ENCODE peak calls at places on chromosomes 5 and 9, in eight cellular contexts. One of them, this sample, is unnamed.

GRCh38 chr9:88535226-88535931 is 401 bp downstream of the NXNL2 start:
- DNase-seq in left ventricle myocardium inferior: no peak
- DNase-seq in stimulated activated CD4-positive, alpha-beta T cell treated with anti-CD3 and anti-CD28 coated beads, Interleukin-15, amount 100 ng/mL, for 1 hour: no peak
- DNase-seq in anterior cingulate cortex: no peak
- DNase-seq in T-helper 2 cell: peak; percentile 23
- DNase-seq in amniotic stem cell: no peak
- DNase-seq in activated CD4-positive, CD25-positive, alpha-beta regulatory T cell: no peak
- DNase-seq in skeletal muscle cell: no peak
- DNase-seq in this sample: no peak

GRCh38 chr5:33649801-33650482 is 209.2 kb downstream of the TARS1 start:
- DNase-seq in left ventricle myocardium inferior: no peak
- DNase-seq in stimulated activated CD4-positive, alpha-beta T cell treated with anti-CD3 and anti-CD28 coated beads, Interleukin-15, amount 100 ng/mL, for 1 hour: no peak
- DNase-seq in anterior cingulate cortex: no peak
- DNase-seq in T-helper 2 cell: no peak
- DNase-seq in amniotic stem cell: peak; percentile 67
- DNase-seq in activated CD4-positive, CD25-positive, alpha-beta regulatory T cell: no peak
- DNase-seq in skeletal muscle cell: peak; percentile 66
- DNase-seq in this sample: no peak

GRCh38 chr5:126909856-126910255 is 120.5 kb downstream of the MARCHF3 start:
- DNase-seq in left ventricle myocardium inferior: no peak
- DNase-seq in stimulated activated CD4-positive, alpha-beta T cell treated with anti-CD3 and anti-CD28 coated beads, Interleukin-15, amount 100 ng/mL, for 1 hour: no peak
- DNase-seq in anterior cingulate cortex: no peak
- DNase-seq in T-helper 2 cell: no peak
- DNase-seq in amniotic stem cell: no peak
- DNase-seq in activated CD4-positive, CD25-positive, alpha-beta regulatory T cell: no peak
- DNase-seq in skeletal muscle cell: no peak
- DNase-seq in this sample: no peak

GRCh38 chr5:98402130-98402529 is 371.3 kb upstream of the RGMB start:
- DNase-seq in left ventricle myocardium inferior: no peak
- DNase-seq in stimulated activated CD4-positive, alpha-beta T cell treated with anti-CD3 and anti-CD28 coated beads, Interleukin-15, amount 100 ng/mL, for 1 hour: no peak
- DNase-seq in anterior cingulate cortex: no peak
- DNase-seq in T-helper 2 cell: no peak
- DNase-seq in amniotic stem cell: no peak
- DNase-seq in activated CD4-positive, CD25-positive, alpha-beta regulatory T cell: no peak
- DNase-seq in skeletal muscle cell: no peak
- DNase-seq in this sample: no peak

GRCh38 chr5:76849767-76850291 is at the start of gene S100Z:
- DNase-seq in left ventricle myocardium inferior: no peak
- DNase-seq in stimulated activated CD4-positive, alpha-beta T cell treated with anti-CD3 and anti-CD28 coated beads, Interleukin-15, amount 100 ng/mL, for 1 hour: no peak
- DNase-seq in anterior cingulate cortex: no peak
- DNase-seq in T-helper 2 cell: peak; percentile 93
- DNase-seq in amniotic stem cell: no peak
- DNase-seq in activated CD4-positive, CD25-positive, alpha-beta regulatory T cell: peak; percentile 8
- DNase-seq in skeletal muscle cell: no peak
- DNase-seq in this sample: no peak

GRCh38 chr5:35899805-35900204 is 38.6 kb downstream of the CAPSL start:
- DNase-seq in left ventricle myocardium inferior: no peak
- DNase-seq in stimulated activated CD4-positive, alpha-beta T cell treated with anti-CD3 and anti-CD28 coated beads, Interleukin-15, amount 100 ng/mL, for 1 hour: no peak
- DNase-seq in anterior cingulate cortex: no peak
- DNase-seq in T-helper 2 cell: peak; percentile 84
- DNase-seq in amniotic stem cell: no peak
- DNase-seq in activated CD4-positive, CD25-positive, alpha-beta regulatory T cell: no peak
- DNase-seq in skeletal muscle cell: no peak
- DNase-seq in this sample: no peak

GRCh38 chr5:132410451-132411381 is 41.2 kb downstream of the SLC22A5 start:
- DNase-seq in left ventricle myocardium inferior: peak; percentile 87
- DNase-seq in stimulated activated CD4-positive, alpha-beta T cell treated with anti-CD3 and anti-CD28 coated beads, Interleukin-15, amount 100 ng/mL, for 1 hour: peak; percentile 64
- DNase-seq in anterior cingulate cortex: peak; percentile 49
- DNase-seq in T-helper 2 cell: peak; percentile 90
- DNase-seq in amniotic stem cell: peak; percentile 26
- DNase-seq in activated CD4-positive, CD25-positive, alpha-beta regulatory T cell: peak; percentile 71
- DNase-seq in skeletal muscle cell: no peak
- DNase-seq in this sample: peak; percentile 77

GRCh38 chr5:61162832-61163567 is 732 bp upstream of the SMIM15 start:
- DNase-seq in left ventricle myocardium inferior: no peak
- DNase-seq in stimulated activated CD4-positive, alpha-beta T cell treated with anti-CD3 and anti-CD28 coated beads, Interleukin-15, amount 100 ng/mL, for 1 hour: no peak
- DNase-seq in anterior cingulate cortex: no peak
- DNase-seq in T-helper 2 cell: peak; percentile 16
- DNase-seq in amniotic stem cell: no peak
- DNase-seq in activated CD4-positive, CD25-positive, alpha-beta regulatory T cell: no peak
- DNase-seq in skeletal muscle cell: no peak
- DNase-seq in this sample: no peak

GRCh38 chr5:135308245-135308644 is 90.8 kb downstream of the MACROH2A1 start:
- DNase-seq in left ventricle myocardium inferior: no peak
- DNase-seq in stimulated activated CD4-positive, alpha-beta T cell treated with anti-CD3 and anti-CD28 coated beads, Interleukin-15, amount 100 ng/mL, for 1 hour: no peak
- DNase-seq in anterior cingulate cortex: no peak
- DNase-seq in T-helper 2 cell: no peak
- DNase-seq in amniotic stem cell: peak; percentile 14
- DNase-seq in activated CD4-positive, CD25-positive, alpha-beta regulatory T cell: no peak
- DNase-seq in skeletal muscle cell: no peak
- DNase-seq in this sample: no peak

GRCh38 chr5:93221-93980 is 1.4 kb downstream of the PLEKHG4B start:
- DNase-seq in left ventricle myocardium inferior: no peak
- DNase-seq in stimulated activated CD4-positive, alpha-beta T cell treated with anti-CD3 and anti-CD28 coated beads, Interleukin-15, amount 100 ng/mL, for 1 hour: no peak
- DNase-seq in anterior cingulate cortex: no peak
- DNase-seq in T-helper 2 cell: no peak
- DNase-seq in amniotic stem cell: no peak
- DNase-seq in activated CD4-positive, CD25-positive, alpha-beta regulatory T cell: no peak
- DNase-seq in skeletal muscle cell: no peak
- DNase-seq in this sample: no peak

GRCh38 chr9:76846307-76846706 is 59.6 kb downstream of the PRUNE2 start:
- DNase-seq in left ventricle myocardium inferior: no peak
- DNase-seq in stimulated activated CD4-positive, alpha-beta T cell treated with anti-CD3 and anti-CD28 coated beads, Interleukin-15, amount 100 ng/mL, for 1 hour: no peak
- DNase-seq in anterior cingulate cortex: no peak
- DNase-seq in T-helper 2 cell: no peak
- DNase-seq in amniotic stem cell: no peak
- DNase-seq in activated CD4-positive, CD25-positive, alpha-beta regulatory T cell: no peak
- DNase-seq in skeletal muscle cell: no peak
- DNase-seq in this sample: no peak

GRCh38 chr9:82488319-82488701 is 499.7 kb downstream of the SPATA31D1 start:
- DNase-seq in left ventricle myocardium inferior: no peak
- DNase-seq in stimulated activated CD4-positive, alpha-beta T cell treated with anti-CD3 and anti-CD28 coated beads, Interleukin-15, amount 100 ng/mL, for 1 hour: no peak
- DNase-seq in anterior cingulate cortex: no peak
- DNase-seq in T-helper 2 cell: no peak
- DNase-seq in amniotic stem cell: no peak
- DNase-seq in activated CD4-positive, CD25-positive, alpha-beta regulatory T cell: no peak
- DNase-seq in skeletal muscle cell: no peak
- DNase-seq in this sample: no peak

GRCh38 chr9:131274674-131275331 is 1.5 kb downstream of the FAM78A start:
- DNase-seq in left ventricle myocardium inferior: peak; percentile 71
- DNase-seq in stimulated activated CD4-positive, alpha-beta T cell treated with anti-CD3 and anti-CD28 coated beads, Interleukin-15, amount 100 ng/mL, for 1 hour: no peak
- DNase-seq in anterior cingulate cortex: no peak
- DNase-seq in T-helper 2 cell: peak; percentile 48
- DNase-seq in amniotic stem cell: no peak
- DNase-seq in activated CD4-positive, CD25-positive, alpha-beta regulatory T cell: no peak
- DNase-seq in skeletal muscle cell: no peak
- DNase-seq in this sample: no peak

GRCh38 chr9:134630393-134630790 is 11.2 kb upstream of the COL5A1 start:
- DNase-seq in left ventricle myocardium inferior: peak; percentile 11
- DNase-seq in stimulated activated CD4-positive, alpha-beta T cell treated with anti-CD3 and anti-CD28 coated beads, Interleukin-15, amount 100 ng/mL, for 1 hour: no peak
- DNase-seq in anterior cingulate cortex: no peak
- DNase-seq in T-helper 2 cell: no peak
- DNase-seq in amniotic stem cell: no peak
- DNase-seq in activated CD4-positive, CD25-positive, alpha-beta regulatory T cell: no peak
- DNase-seq in skeletal muscle cell: no peak
- DNase-seq in this sample: no peak

GRCh38 chr5:73654171-73654811 is 28.3 kb downstream of the ARHGEF28 start:
- DNase-seq in left ventricle myocardium inferior: no peak
- DNase-seq in stimulated activated CD4-positive, alpha-beta T cell treated with anti-CD3 and anti-CD28 coated beads, Interleukin-15, amount 100 ng/mL, for 1 hour: no peak
- DNase-seq in anterior cingulate cortex: no peak
- DNase-seq in T-helper 2 cell: no peak
- DNase-seq in amniotic stem cell: no peak
- DNase-seq in activated CD4-positive, CD25-positive, alpha-beta regulatory T cell: no peak
- DNase-seq in skeletal muscle cell: no peak
- DNase-seq in this sample: no peak

GRCh38 chr9:37209431-37210386 is 89.3 kb downstream of the ZCCHC7 start:
- DNase-seq in left ventricle myocardium inferior: no peak
- DNase-seq in stimulated activated CD4-positive, alpha-beta T cell treated with anti-CD3 and anti-CD28 coated beads, Interleukin-15, amount 100 ng/mL, for 1 hour: no peak
- DNase-seq in anterior cingulate cortex: no peak
- DNase-seq in T-helper 2 cell: peak; percentile 22
- DNase-seq in amniotic stem cell: no peak
- DNase-seq in activated CD4-positive, CD25-positive, alpha-beta regulatory T cell: no peak
- DNase-seq in skeletal muscle cell: no peak
- DNase-seq in this sample: no peak

GRCh38 chr5:125551246-125551645 is 804.8 kb upstream of the ZNF608 start:
- DNase-seq in left ventricle myocardium inferior: no peak
- DNase-seq in stimulated activated CD4-positive, alpha-beta T cell treated with anti-CD3 and anti-CD28 coated beads, Interleukin-15, amount 100 ng/mL, for 1 hour: no peak
- DNase-seq in anterior cingulate cortex: no peak
- DNase-seq in T-helper 2 cell: no peak
- DNase-seq in amniotic stem cell: no peak
- DNase-seq in activated CD4-positive, CD25-positive, alpha-beta regulatory T cell: no peak
- DNase-seq in skeletal muscle cell: no peak
- DNase-seq in this sample: no peak

GRCh38 chr5:121915765-121916164 is 46.0 kb upstream of the SRFBP1 start:
- DNase-seq in left ventricle myocardium inferior: no peak
- DNase-seq in stimulated activated CD4-positive, alpha-beta T cell treated with anti-CD3 and anti-CD28 coated beads, Interleukin-15, amount 100 ng/mL, for 1 hour: no peak
- DNase-seq in anterior cingulate cortex: no peak
- DNase-seq in T-helper 2 cell: no peak
- DNase-seq in amniotic stem cell: no peak
- DNase-seq in activated CD4-positive, CD25-positive, alpha-beta regulatory T cell: no peak
- DNase-seq in skeletal muscle cell: no peak
- DNase-seq in this sample: no peak

GRCh38 chr9:112002847-112003457 is 106.3 kb downstream of the UGCG start:
- DNase-seq in left ventricle myocardium inferior: no peak
- DNase-seq in stimulated activated CD4-positive, alpha-beta T cell treated with anti-CD3 and anti-CD28 coated beads, Interleukin-15, amount 100 ng/mL, for 1 hour: no peak
- DNase-seq in anterior cingulate cortex: no peak
- DNase-seq in T-helper 2 cell: no peak
- DNase-seq in amniotic stem cell: no peak
- DNase-seq in activated CD4-positive, CD25-positive, alpha-beta regulatory T cell: no peak
- DNase-seq in skeletal muscle cell: no peak
- DNase-seq in this sample: no peak

GRCh38 chr5:156934450-156935211 is 28.4 kb downstream of the TIMD4 start:
- DNase-seq in left ventricle myocardium inferior: no peak
- DNase-seq in stimulated activated CD4-positive, alpha-beta T cell treated with anti-CD3 and anti-CD28 coated beads, Interleukin-15, amount 100 ng/mL, for 1 hour: no peak
- DNase-seq in anterior cingulate cortex: no peak
- DNase-seq in T-helper 2 cell: peak; percentile 73
- DNase-seq in amniotic stem cell: no peak
- DNase-seq in activated CD4-positive, CD25-positive, alpha-beta regulatory T cell: peak; percentile 31
- DNase-seq in skeletal muscle cell: no peak
- DNase-seq in this sample: peak; percentile 34

GRCh38 chr5:67998709-67999251 is 216.8 kb upstream of the PIK3R1 start:
- DNase-seq in left ventricle myocardium inferior: peak; percentile 42
- DNase-seq in stimulated activated CD4-positive, alpha-beta T cell treated with anti-CD3 and anti-CD28 coated beads, Interleukin-15, amount 100 ng/mL, for 1 hour: no peak
- DNase-seq in anterior cingulate cortex: no peak
- DNase-seq in T-helper 2 cell: no peak
- DNase-seq in amniotic stem cell: no peak
- DNase-seq in activated CD4-positive, CD25-positive, alpha-beta regulatory T cell: no peak
- DNase-seq in skeletal muscle cell: no peak
- DNase-seq in this sample: no peak

GRCh38 chr9:98083059-98083458 is 26.5 kb downstream of the NANS start:
- DNase-seq in left ventricle myocardium inferior: no peak
- DNase-seq in stimulated activated CD4-positive, alpha-beta T cell treated with anti-CD3 and anti-CD28 coated beads, Interleukin-15, amount 100 ng/mL, for 1 hour: no peak
- DNase-seq in anterior cingulate cortex: no peak
- DNase-seq in T-helper 2 cell: no peak
- DNase-seq in amniotic stem cell: no peak
- DNase-seq in activated CD4-positive, CD25-positive, alpha-beta regulatory T cell: no peak
- DNase-seq in skeletal muscle cell: no peak
- DNase-seq in this sample: no peak

GRCh38 chr9:70510157-70510770 is 95.8 kb upstream of the KLF9 start:
- DNase-seq in left ventricle myocardium inferior: peak; percentile 30
- DNase-seq in stimulated activated CD4-positive, alpha-beta T cell treated with anti-CD3 and anti-CD28 coated beads, Interleukin-15, amount 100 ng/mL, for 1 hour: no peak
- DNase-seq in anterior cingulate cortex: no peak
- DNase-seq in T-helper 2 cell: peak; percentile 30
- DNase-seq in amniotic stem cell: no peak
- DNase-seq in activated CD4-positive, CD25-positive, alpha-beta regulatory T cell: no peak
- DNase-seq in skeletal muscle cell: no peak
- DNase-seq in this sample: no peak

GRCh38 chr5:174045470-174046025 is at the start of gene NSG2:
- DNase-seq in left ventricle myocardium inferior: peak; percentile 79
- DNase-seq in stimulated activated CD4-positive, alpha-beta T cell treated with anti-CD3 and anti-CD28 coated beads, Interleukin-15, amount 100 ng/mL, for 1 hour: no peak
- DNase-seq in anterior cingulate cortex: peak; percentile 81
- DNase-seq in T-helper 2 cell: peak; percentile 69
- DNase-seq in amniotic stem cell: peak; percentile 16
- DNase-seq in activated CD4-positive, CD25-positive, alpha-beta regulatory T cell: no peak
- DNase-seq in skeletal muscle cell: peak; percentile 54
- DNase-seq in this sample: no peak

GRCh38 chr5:17441351-17441750 is 56.7 kb upstream of the TAF11L2 start:
- DNase-seq in left ventricle myocardium inferior: no peak
- DNase-seq in stimulated activated CD4-positive, alpha-beta T cell treated with anti-CD3 and anti-CD28 coated beads, Interleukin-15, amount 100 ng/mL, for 1 hour: no peak
- DNase-seq in anterior cingulate cortex: no peak
- DNase-seq in T-helper 2 cell: no peak
- DNase-seq in amniotic stem cell: peak; percentile 82
- DNase-seq in activated CD4-positive, CD25-positive, alpha-beta regulatory T cell: no peak
- DNase-seq in skeletal muscle cell: peak; percentile 77
- DNase-seq in this sample: no peak

GRCh38 chr5:180119886-180120220 is 48.3 kb upstream of the RNF130 start:
- DNase-seq in left ventricle myocardium inferior: no peak
- DNase-seq in stimulated activated CD4-positive, alpha-beta T cell treated with anti-CD3 and anti-CD28 coated beads, Interleukin-15, amount 100 ng/mL, for 1 hour: no peak
- DNase-seq in anterior cingulate cortex: no peak
- DNase-seq in T-helper 2 cell: no peak
- DNase-seq in amniotic stem cell: no peak
- DNase-seq in activated CD4-positive, CD25-positive, alpha-beta regulatory T cell: no peak
- DNase-seq in skeletal muscle cell: no peak
- DNase-seq in this sample: no peak

GRCh38 chr9:115369322-115369957 is 251.5 kb upstream of the TNC start:
- DNase-seq in left ventricle myocardium inferior: peak; percentile 23
- DNase-seq in stimulated activated CD4-positive, alpha-beta T cell treated with anti-CD3 and anti-CD28 coated beads, Interleukin-15, amount 100 ng/mL, for 1 hour: no peak
- DNase-seq in anterior cingulate cortex: no peak
- DNase-seq in T-helper 2 cell: no peak
- DNase-seq in amniotic stem cell: no peak
- DNase-seq in activated CD4-positive, CD25-positive, alpha-beta regulatory T cell: no peak
- DNase-seq in skeletal muscle cell: peak; percentile 53
- DNase-seq in this sample: no peak